ENCODE peak calls at places on chromosomes 7 and 10, in ten cellular contexts. H is sigmoid colon, C is GM23248, Q is A549, X is upper lobe of right lung, S is fibroblast of mammary gland, F is heart left ventricle, G is spleen, J is fibroblast of lung, P is aorta. D is an unnamed sample.

GRCh38 chr10:113947138-113948011 is 92.9 kb downstream of the NHLRC2 start:
- DNase-seq in H (no peak), C (no peak), Q (no peak), X (no peak), S (no peak), F (peak), G (no peak), J (peak), P (no peak), D (no peak)

GRCh38 chr7:141698247-141699015 is 3.5 kb downstream of the DENND11 start:
- DNase-seq in H (no peak), C (no peak), Q (no peak), X (no peak), S (no peak), F (no peak), G (no peak), J (no peak), P (no peak), D (no peak)

GRCh38 chr7:23394828-23395227 is 75.5 kb downstream of the IGF2BP3 start:
- DNase-seq in H (no peak), C (peak), Q (no peak), X (no peak), S (peak), F (no peak), G (no peak), J (peak), P (no peak), D (no peak)

GRCh38 chr7:359776-360361 is 69.9 kb downstream of the FOXL3 start:
- DNase-seq in H (peak), C (no peak), Q (no peak), X (peak), S (no peak), F (peak), G (peak), J (no peak), P (peak), D (no peak)

GRCh38 chr7:109003742-109004141 is 434.1 kb downstream of the DNAJB9 start:
- DNase-seq in H (no peak), C (no peak), Q (no peak), X (no peak), S (no peak), F (no peak), G (no peak), J (peak), P (no peak), D (peak)

GRCh38 chr10:96460316-96460715 is 53.4 kb downstream of the TLL2 start:
- DNase-seq in H (no peak), C (no peak), Q (no peak), X (no peak), S (no peak), F (no peak), G (no peak), J (no peak), P (no peak), D (no peak)

GRCh38 chr7:83413831-83414230 is 235.1 kb downstream of the SEMA3E start:
- DNase-seq in H (no peak), C (peak), Q (no peak), X (no peak), S (peak), F (no peak), G (no peak), J (peak), P (no peak), D (no peak)

GRCh38 chr10:30443049-30443448 is 9.1 kb downstream of the MAP3K8 start:
- DNase-seq in H (no peak), C (no peak), Q (no peak), X (no peak), S (no peak), F (no peak), G (no peak), J (no peak), P (no peak), D (no peak)

GRCh38 chr10:129959544-129960492 is 4.3 kb downstream of the EBF3 start:
- DNase-seq in H (peak), C (no peak), Q (no peak), X (no peak), S (no peak), F (no peak), G (peak), J (no peak), P (no peak), D (no peak)

GRCh38 chr7:39417642-39418041 is 148.6 kb upstream of the YAE1 start:
- DNase-seq in H (no peak), C (no peak), Q (no peak), X (no peak), S (no peak), F (no peak), G (no peak), J (no peak), P (no peak), D (no peak)

GRCh38 chr10:13852872-13853271 is 266.1 kb downstream of the PRPF18 start:
- DNase-seq in H (no peak), C (no peak), Q (no peak), X (no peak), S (no peak), F (no peak), G (no peak), J (no peak), P (no peak), D (no peak)

GRCh38 chr7:77402818-77403217 is 13.3 kb downstream of the GSAP start:
- DNase-seq in H (no peak), C (no peak), Q (no peak), X (no peak), S (no peak), F (no peak), G (no peak), J (no peak), P (no peak), D (no peak)

GRCh38 chr7:913736-914520 is 37.6 kb downstream of the GET4 start:
- DNase-seq in H (peak), C (no peak), Q (no peak), X (no peak), S (no peak), F (no peak), G (no peak), J (no peak), P (no peak), D (peak)

GRCh38 chr10:72335394-72336258 is 19.1 kb downstream of the DNAJB12 start:
- DNase-seq in H (peak), C (no peak), Q (no peak), X (peak), S (peak), F (peak), G (peak), J (peak), P (peak), D (no peak)

GRCh38 chr10:102072867-102073527 is 7.8 kb downstream of the HPS6 start:
- DNase-seq in H (peak), C (peak), Q (peak), X (peak), S (peak), F (peak), G (peak), J (peak), P (peak), D (peak)

GRCh38 chr10:7408003-7408493 is 2.8 kb downstream of the SFMBT2 start:
- DNase-seq in H (peak), C (peak), Q (no peak), X (peak), S (peak), F (peak), G (peak), J (peak), P (peak), D (no peak)

GRCh38 chr10:123967626-123968243 is 76.1 kb upstream of the CPXM2 start:
- DNase-seq in H (peak), C (peak), Q (peak), X (peak), S (peak), F (peak), G (peak), J (peak), P (peak), D (peak)

GRCh38 chr10:24435374-24435773 is 226.4 kb downstream of the KIAA1217 start:
- DNase-seq in H (no peak), C (peak), Q (no peak), X (no peak), S (peak), F (no peak), G (no peak), J (peak), P (no peak), D (peak)

GRCh38 chr10:4354382-4354812 is 471.6 kb upstream of the AKR1E2 start:
- DNase-seq in H (no peak), C (peak), Q (peak), X (no peak), S (peak), F (no peak), G (no peak), J (peak), P (no peak), D (peak)

GRCh38 chr7:66250711-66251110 is 45.6 kb downstream of the TPST1 start:
- DNase-seq in H (no peak), C (peak), Q (peak), X (no peak), S (peak), F (no peak), G (no peak), J (peak), P (no peak), D (peak)

GRCh38 chr7:50814166-50814565 is 31.5 kb upstream of the GRB10 start:
- DNase-seq in H (no peak), C (no peak), Q (no peak), X (no peak), S (no peak), F (no peak), G (no peak), J (no peak), P (no peak), D (no peak)

GRCh38 chr10:60230892-60231291 is 158.8 kb downstream of the ANK3 start:
- DNase-seq in H (no peak), C (peak), Q (no peak), X (no peak), S (peak), F (no peak), G (no peak), J (peak), P (no peak), D (peak)

GRCh38 chr7:41696323-41696916 is 6.5 kb downstream of the INHBA start:
- DNase-seq in H (peak), C (peak), Q (peak), X (peak), S (peak), F (peak), G (peak), J (peak), P (peak), D (peak)

GRCh38 chr10:4081691-4082111 is 296.7 kb upstream of the KLF6 start:
- DNase-seq in H (no peak), C (peak), Q (no peak), X (no peak), S (peak), F (peak), G (no peak), J (peak), P (peak), D (no peak)

GRCh38 chr10:84469470-84469869 is 141.1 kb downstream of the CCSER2 start:
- DNase-seq in H (no peak), C (peak), Q (peak), X (no peak), S (no peak), F (no peak), G (no peak), J (peak), P (no peak), D (peak)

GRCh38 chr7:55964261-55964801 is at the start of gene NIPSNAP2:
- DNase-seq in H (peak), C (peak), Q (peak), X (no peak), S (peak), F (peak), G (no peak), J (peak), P (peak), D (no peak)

GRCh38 chr10:91564508-91564907 is 68.4 kb downstream of the PPP1R3C start:
- DNase-seq in H (no peak), C (no peak), Q (no peak), X (no peak), S (no peak), F (no peak), G (no peak), J (no peak), P (no peak), D (no peak)

GRCh38 chr7:26398436-26399308 is 107.0 kb downstream of the SNX10 start:
- DNase-seq in H (peak), C (peak), Q (peak), X (peak), S (peak), F (peak), G (peak), J (peak), P (peak), D (peak)

GRCh38 chr7:105011771-105012502 is 2.1 kb upstream of the KMT2E start:
- DNase-seq in H (peak), C (peak), Q (no peak), X (no peak), S (no peak), F (no peak), G (no peak), J (no peak), P (peak), D (no peak)

GRCh38 chr7:105009667-105010537 is 4.1 kb upstream of the KMT2E start:
- DNase-seq in H (no peak), C (peak), Q (no peak), X (no peak), S (no peak), F (no peak), G (no peak), J (no peak), P (no peak), D (no peak)

GRCh38 chr7:105013283-105013817 is 655 bp upstream of the KMT2E start:
- DNase-seq in H (peak), C (peak), Q (peak), X (peak), S (peak), F (peak), G (peak), J (peak), P (peak), D (peak)

GRCh38 chr7:105012503-105013282 is 1.3 kb upstream of the KMT2E start:
- DNase-seq in H (peak), C (peak), Q (peak), X (peak), S (peak), F (peak), G (peak), J (peak), P (peak), D (peak)

DNA sequence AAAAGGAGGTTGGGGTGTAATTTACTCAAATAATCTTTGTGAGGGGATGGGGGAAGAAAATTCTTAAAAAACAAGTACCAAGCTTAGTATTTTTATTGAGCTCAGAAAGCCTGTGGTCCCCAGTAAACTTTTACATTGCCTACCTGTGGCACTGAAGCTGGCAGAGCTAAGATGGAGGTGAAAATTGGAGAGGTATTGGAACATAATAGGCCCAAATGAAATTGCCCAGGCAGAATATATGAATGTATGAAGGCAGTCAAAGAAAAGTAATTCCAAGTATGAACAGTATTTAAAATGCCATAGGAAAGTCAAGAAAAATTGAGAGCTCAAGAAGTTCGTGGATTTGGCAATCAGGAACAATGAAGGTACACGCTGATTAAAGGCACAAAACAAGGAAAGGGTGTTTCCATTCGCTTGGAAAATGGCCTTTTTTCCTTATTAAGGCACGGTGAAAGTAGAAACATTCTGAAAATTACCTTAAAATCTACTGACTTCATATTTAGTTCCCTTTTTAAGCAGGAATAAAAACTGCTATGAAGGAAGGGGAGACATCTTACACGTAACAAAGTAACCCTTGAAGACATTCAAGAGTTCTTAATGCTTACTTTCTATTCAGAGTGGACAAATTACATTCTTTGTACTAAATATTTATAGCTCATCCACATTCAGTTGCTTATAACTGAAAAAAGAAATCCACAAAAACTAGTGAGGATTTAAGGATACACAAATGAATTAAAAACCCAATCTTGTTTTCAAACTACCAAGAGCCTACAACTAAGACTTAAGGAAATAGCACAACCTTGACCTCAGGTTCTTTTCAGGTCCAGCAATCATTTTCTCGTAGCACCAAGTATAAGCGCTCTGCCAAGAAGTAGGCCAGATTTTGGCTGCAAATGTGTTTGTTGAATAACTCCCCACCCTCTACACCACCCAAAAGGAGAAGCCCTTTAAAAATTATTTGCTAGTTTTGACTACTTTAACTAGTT is 3.2 kb upstream of the KMT2E start:
- DNase-seq in H (no peak), C (peak), Q (no peak), X (no peak), S (peak), F (no peak), G (no peak), J (peak), P (no peak), D (no peak)
- H3K4me3 ChIP-seq in H (peak), C (peak), Q (peak), X (peak), S (peak), F (peak), G (peak), J (peak), P (peak), D (peak)

GRCh38 chr7:8172372-8173354 is 89.3 kb downstream of the ICA1 start:
- DNase-seq in H (no peak), C (no peak), Q (no peak), X (no peak), S (no peak), F (no peak), G (no peak), J (no peak), P (no peak), D (no peak)

GRCh38 chr7:8175929-8176369 is 86.0 kb downstream of the ICA1 start:
- DNase-seq in H (no peak), C (no peak), Q (no peak), X (no peak), S (no peak), F (no peak), G (no peak), J (no peak), P (peak), D (no peak)

GRCh38 chr7:8178353-8178752 is 83.6 kb downstream of the ICA1 start:
- DNase-seq in H (no peak), C (no peak), Q (no peak), X (no peak), S (no peak), F (no peak), G (no peak), J (no peak), P (no peak), D (no peak)

GRCh38 chr7:8176370-8177081 is 85.4 kb downstream of the ICA1 start:
- DNase-seq in H (no peak), C (no peak), Q (no peak), X (no peak), S (no peak), F (no peak), G (peak), J (no peak), P (peak), D (no peak)

GRCh38 chr7:8177109-8177933 is 84.6 kb downstream of the ICA1 start:
- DNase-seq in H (no peak), C (no peak), Q (no peak), X (no peak), S (no peak), F (no peak), G (no peak), J (no peak), P (no peak), D (no peak)
- H3K4me3 ChIP-seq in H (no peak), C (no peak), Q (no peak), X (no peak), S (no peak), F (no peak), G (no peak), J (no peak), P (no peak), D (no peak)

DNA sequence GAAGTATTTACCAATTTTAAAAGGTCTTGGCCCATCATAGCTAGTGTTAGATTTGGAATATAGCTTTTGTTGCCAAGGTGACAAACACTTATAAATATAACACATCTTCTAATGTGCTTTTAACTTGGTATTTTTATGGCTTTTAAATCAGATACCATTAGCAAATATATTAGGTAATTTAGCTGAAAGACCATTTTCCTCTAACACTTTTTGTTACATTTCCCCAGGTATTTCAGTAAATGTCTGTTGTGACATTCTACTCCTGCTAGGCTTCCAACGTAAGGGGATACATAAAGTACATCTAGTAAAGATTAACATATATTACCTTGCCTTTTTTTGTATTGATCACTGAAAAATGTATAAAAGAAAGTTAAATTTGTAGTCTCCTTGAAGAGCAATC is 75.0 kb upstream of the SEM1 start:
- DNase-seq in H (no peak), C (no peak), Q (no peak), X (no peak), S (no peak), F (no peak), G (no peak), J (no peak), P (no peak), D (no peak)
- H3K4me3 ChIP-seq in H (no peak), C (no peak), Q (no peak), X (no peak), S (no peak), F (no peak), G (no peak), J (no peak), P (no peak), D (no peak)

GRCh38 chr10:70410608-70411007 is 6.7 kb downstream of the EIF4EBP2 start:
- DNase-seq in H (no peak), C (peak), Q (no peak), X (no peak), S (no peak), F (no peak), G (no peak), J (peak), P (no peak), D (no peak)

GRCh38 chr10:70404036-70404905 is at the start of gene EIF4EBP2:
- DNase-seq in H (peak), C (peak), Q (peak), X (peak), S (peak), F (peak), G (peak), J (peak), P (peak), D (peak)

GRCh38 chr10:70412356-70412755 is 8.4 kb downstream of the EIF4EBP2 start:
- DNase-seq in H (no peak), C (no peak), Q (no peak), X (no peak), S (no peak), F (no peak), G (no peak), J (no peak), P (no peak), D (no peak)

GRCh38 chr10:70404906-70405824 is 1.2 kb downstream of the EIF4EBP2 start:
- DNase-seq in H (peak), C (peak), Q (peak), X (peak), S (peak), F (peak), G (peak), J (peak), P (peak), D (peak)

DNA sequence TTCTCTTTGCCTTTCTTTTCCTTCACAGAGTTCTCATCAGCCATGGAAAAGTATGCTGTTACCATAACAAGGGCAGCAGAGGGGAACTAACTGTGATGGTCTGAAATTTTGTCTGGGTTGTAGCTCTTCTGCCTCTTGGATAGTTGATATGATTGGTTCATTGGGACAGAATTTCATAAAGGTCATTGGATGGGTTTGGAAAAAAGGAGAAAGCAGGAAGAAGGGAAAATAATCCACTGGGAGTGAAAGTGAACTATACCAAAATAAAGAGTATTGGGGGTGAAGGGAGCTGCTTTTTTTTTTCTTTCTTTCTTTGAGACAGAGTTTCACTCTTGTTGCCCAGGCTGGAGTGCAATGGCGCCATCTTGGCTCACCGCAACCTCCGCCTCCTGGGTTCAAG is 5.8 kb downstream of the EIF4EBP2 start:
- DNase-seq in H (no peak), C (no peak), Q (no peak), X (no peak), S (no peak), F (no peak), G (no peak), J (no peak), P (no peak), D (no peak)
- H3K4me3 ChIP-seq in H (no peak), C (no peak), Q (no peak), X (no peak), S (no peak), F (no peak), G (no peak), J (no peak), P (no peak), D (no peak)

D was measured in bronchial epithelial cell.